ENCODE peak calls at places on chromosomes 7 and 10, in eight cellular contexts. R is cardiac muscle cell, T is uterus, B is lower lobe of right lung, O is astrocyte, U is IMR-90, D is kidney, W is testis. G is an unnamed sample. For H3K4me1, the result is how much of the 10 kb centered on the place peaks cover.

GRCh38 chr10:17216217-17216900 is 11.7 kb upstream of the VIM start:
- DNase-seq in O (peak), D (no peak), R (no peak), U (peak), B (peak), T (peak), W (no peak), G (no peak)

GRCh38 chr7:145848691-145849090 is 267.9 kb upstream of the CNTNAP2 start:
- DNase-seq in D (no peak), W (peak), U (no peak), O (no peak), R (peak), T (no peak), B (no peak), G (no peak)

GRCh38 chr7:6106140-6106904 is 75.1 kb downstream of the ANKRD61 start:
- DNase-seq in D (no peak), B (no peak), O (peak), T (no peak), U (peak), W (peak), R (no peak), G (peak)

GRCh38 chr7:37817219-37817618 is 31.2 kb upstream of the NME8 start:
- DNase-seq in W (no peak), T (no peak), R (no peak), O (no peak), B (no peak), D (no peak), U (no peak), G (no peak)

GRCh38 chr7:123260428-123260960 is 60.7 kb upstream of the SLC13A1 start:
- DNase-seq in O (no peak), T (no peak), W (no peak), U (no peak), B (no peak), D (no peak), R (no peak), G (no peak)

GRCh38 chr7:99324966-99325596 is 617 bp upstream of the ARPC1A start:
- DNase-seq in D (no peak), O (no peak), R (no peak), U (no peak), B (no peak), T (no peak), W (no peak), G (no peak)

GRCh38 chr7:86913709-86914108 is 145.7 kb downstream of the ELAPOR2 start:
- DNase-seq in U (peak), O (peak), B (no peak), D (no peak), R (no peak), T (peak), W (no peak), G (no peak)

GRCh38 chr10:69352569-69353264 is 64.0 kb downstream of the TACR2 start:
- DNase-seq in U (peak), B (no peak), D (no peak), R (no peak), T (no peak), W (no peak), O (peak), G (no peak)

GRCh38 chr7:107446988-107447387 is 22.9 kb upstream of the GPR22 start:
- DNase-seq in T (no peak), B (no peak), O (peak), D (no peak), U (peak), W (no peak), R (no peak), G (no peak)

GRCh38 chr7:68107968-68108367 is 1111.3 kb downstream of the TYW1 start:
- DNase-seq in O (peak), T (no peak), R (no peak), W (no peak), B (no peak), D (no peak), U (no peak), G (no peak)

GRCh38 chr10:79176052-79176501 is 107.3 kb downstream of the ZMIZ1 start:
- DNase-seq in U (peak), R (no peak), O (peak), B (no peak), D (no peak), T (no peak), W (no peak), G (no peak)

GRCh38 chr10:114593240-114593792 is 64.8 kb downstream of the ABLIM1 start:
- DNase-seq in R (no peak), T (no peak), O (no peak), B (no peak), D (no peak), W (no peak), U (no peak), G (no peak)

GRCh38 chr7:12212051-12212485 is 974 bp downstream of the TMEM106B start:
- DNase-seq in O (peak), R (peak), W (peak), B (no peak), D (no peak), U (no peak), T (no peak), G (no peak)

GRCh38 chr10:132783865-132784581 is 1.9 kb downstream of the NKX6-2 start:
- DNase-seq in T (no peak), O (no peak), W (no peak), U (no peak), D (no peak), B (no peak), R (no peak), G (no peak)

GRCh38 chr10:132786279-132786528 is 257 bp upstream of the NKX6-2 start:
- DNase-seq in O (no peak), T (no peak), B (no peak), D (no peak), W (no peak), U (no peak), R (no peak), G (no peak)

GRCh38 chr10:132786529-132787252 is 744 bp upstream of the NKX6-2 start:
- DNase-seq in O (no peak), B (no peak), W (no peak), T (no peak), R (no peak), U (no peak), D (no peak), G (no peak)

GRCh38 chr10:132784582-132785432 is 1.1 kb downstream of the NKX6-2 start:
- DNase-seq in O (no peak), B (no peak), R (no peak), W (no peak), T (no peak), D (no peak), U (no peak), G (no peak)

GRCh38 chr10:132785433-132786278 is at the start of gene NKX6-2:
- DNase-seq in B (no peak), D (no peak), T (no peak), O (no peak), R (peak), W (no peak), U (no peak), G (no peak)
- H3K4me3 ChIP-seq in B (no peak), D (no peak), T (no peak), O (no peak), R (peak), W (no peak), U (no peak), G (no peak)

DNA sequence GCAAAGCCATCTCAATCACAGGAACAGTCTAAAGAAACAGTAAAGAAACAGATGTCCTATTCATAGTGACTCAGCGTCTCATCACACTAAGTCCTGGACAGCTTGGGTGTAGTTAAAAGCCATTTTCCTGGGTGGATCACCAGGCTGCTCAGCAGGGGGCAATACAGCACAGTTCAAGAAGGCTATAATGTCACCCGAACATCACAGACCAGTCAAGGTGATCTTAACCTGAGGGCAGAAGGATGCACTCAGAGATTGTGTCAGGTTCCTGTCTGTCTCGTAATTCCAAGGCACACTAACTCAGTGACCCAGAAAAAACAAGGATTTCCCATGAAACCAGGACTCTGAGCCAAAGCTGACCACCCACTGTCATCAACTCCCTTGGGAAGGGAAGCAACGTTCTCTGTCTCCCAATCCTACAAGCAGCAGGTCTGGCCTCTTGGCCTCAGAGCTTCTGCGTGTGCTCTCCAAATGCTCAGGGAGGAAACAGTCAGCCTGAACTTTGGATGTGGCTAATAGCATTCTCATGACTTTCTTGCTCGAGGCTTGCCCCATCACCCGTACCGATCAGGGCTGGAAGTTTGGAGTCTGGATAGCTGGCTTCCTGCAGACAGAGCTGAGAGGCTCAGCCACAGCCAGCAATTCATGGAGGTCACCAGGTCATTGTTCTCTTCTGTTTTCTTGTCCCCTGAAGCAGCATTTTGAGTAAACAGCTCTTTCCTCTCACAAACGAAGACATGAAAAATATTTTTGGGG is 90.4 kb upstream of the FAM171A1 start:
- DNase-seq in T (peak), W (no peak), O (no peak), D (peak), B (no peak), U (peak), R (no peak), G (no peak)
- TF ChIP-seq CTCF in T (no peak), W (no peak), O (no peak), D (no peak), B (no peak), U (peak), R (peak), G (no peak)

GRCh38 chr10:132415956-132416355 is 19.0 kb downstream of the PWWP2B start:
- DNase-seq in W (no peak), B (no peak), R (no peak), D (peak), T (no peak), U (no peak), O (no peak), G (no peak)

GRCh38 chr10:132417957-132418441 is 21.0 kb downstream of the PWWP2B start:
- DNase-seq in R (no peak), B (peak), O (no peak), T (no peak), D (peak), U (no peak), W (no peak), G (no peak)

GRCh38 chr10:132418520-132419416 is 21.8 kb downstream of the PWWP2B start:
- DNase-seq in R (peak), W (peak), U (no peak), D (peak), B (peak), T (no peak), O (no peak), G (peak)

GRCh38 chr10:132416566-132417248 is 19.7 kb downstream of the PWWP2B start:
- DNase-seq in U (no peak), O (no peak), T (no peak), R (no peak), D (peak), B (no peak), W (no peak), G (no peak)

DNA sequence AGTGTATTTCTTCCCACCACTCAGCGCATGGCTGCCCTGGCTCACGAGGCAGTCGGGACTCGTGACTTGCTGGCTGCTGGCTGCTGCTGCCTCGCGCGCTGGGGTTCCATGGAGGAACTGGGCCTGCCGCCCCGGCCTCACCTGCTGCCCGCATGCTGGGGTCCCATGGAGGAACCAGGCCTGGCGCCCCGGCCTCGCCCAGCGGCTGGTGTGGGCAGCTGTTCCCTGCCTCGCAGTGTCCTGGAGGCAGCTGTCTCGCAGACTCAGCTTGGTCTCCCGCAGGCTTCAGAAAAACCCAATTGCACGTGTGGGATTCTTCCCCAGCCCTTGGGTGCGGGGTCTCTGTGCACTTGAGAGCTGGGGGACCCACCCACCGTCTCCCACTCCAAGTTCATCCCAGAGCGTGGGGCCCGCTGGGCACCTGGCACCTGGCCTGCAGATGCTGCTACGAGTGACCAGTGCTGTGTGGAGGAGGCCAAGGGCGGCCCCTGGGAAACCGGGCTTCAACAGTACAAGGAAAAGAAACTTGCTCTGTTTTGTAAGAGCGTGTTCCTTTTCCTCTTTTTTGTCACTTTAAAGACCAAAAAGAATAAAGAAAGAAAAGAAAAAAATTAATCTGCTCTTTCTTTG is 20.4 kb downstream of the PWWP2B start:
- DNase-seq in T (no peak), U (no peak), D (peak), W (no peak), B (no peak), O (no peak), R (no peak), G (no peak)
- H3K4me1 ChIP-seq in T (under half), U (under half), D (under half), W (half or more), B (half or more), O (under half), R (under half), G (half or more)

DNA sequence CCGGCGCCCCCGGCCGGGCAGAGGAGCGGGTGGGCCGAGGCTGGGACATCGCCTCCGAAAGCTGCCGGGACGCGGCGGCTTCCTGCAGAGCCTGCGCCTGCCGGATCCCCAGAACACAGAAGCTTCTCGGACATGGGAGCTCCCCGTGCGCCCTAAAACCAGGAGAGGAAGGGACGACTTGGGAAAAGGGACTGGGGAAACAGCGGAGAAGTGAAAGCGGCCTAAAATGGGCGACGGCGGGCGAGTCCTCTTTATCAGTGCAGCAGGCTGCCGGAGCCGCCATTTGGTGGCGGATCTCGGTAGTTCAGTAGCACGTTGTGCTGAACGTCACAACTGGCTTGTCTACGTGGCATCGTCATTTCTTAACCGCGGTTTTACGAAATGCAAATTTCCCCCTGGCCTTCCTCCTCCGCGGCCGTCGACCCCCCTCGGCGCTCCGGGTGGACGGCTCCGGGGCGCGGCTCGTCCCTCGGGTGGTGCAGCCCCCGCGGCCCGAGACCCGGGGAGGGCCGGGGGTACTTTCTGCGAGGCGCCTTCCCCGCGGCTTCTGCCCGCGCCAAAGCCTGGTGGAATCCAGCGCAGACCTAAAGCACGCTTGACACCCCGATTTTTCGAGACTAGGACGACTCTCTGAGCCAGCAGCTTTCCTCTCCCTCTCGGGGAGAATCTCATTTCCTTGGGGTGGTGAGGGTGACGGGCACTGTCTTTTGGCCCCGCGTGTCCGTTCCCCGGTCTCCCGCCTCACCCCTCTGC is 9.9 kb upstream of the SPAG6 start:
- DNase-seq in D (peak), U (peak), W (peak), O (peak), R (peak), B (peak), T (peak), G (peak)
- H3K4me3 ChIP-seq in D (peak), U (peak), W (peak), O (peak), R (peak), B (peak), T (peak), G (peak)

GRCh38 chr7:1021366-1021765 is 23.0 kb upstream of the GPR146 start:
- DNase-seq in R (no peak), U (no peak), T (no peak), W (no peak), D (peak), B (no peak), O (no peak), G (no peak)

GRCh38 chr7:1019789-1020610 is 24.3 kb upstream of the GPR146 start:
- DNase-seq in U (no peak), B (no peak), O (no peak), W (no peak), R (no peak), T (no peak), D (peak), G (no peak)

GRCh38 chr7:1022356-1022755 is 22.0 kb upstream of the GPR146 start:
- DNase-seq in T (no peak), D (peak), W (no peak), B (no peak), O (no peak), U (no peak), R (no peak), G (no peak)

GRCh38 chr7:1021931-1022330 is 22.4 kb upstream of the GPR146 start:
- DNase-seq in B (no peak), D (peak), O (no peak), U (no peak), T (no peak), W (no peak), R (no peak), G (no peak)

DNA sequence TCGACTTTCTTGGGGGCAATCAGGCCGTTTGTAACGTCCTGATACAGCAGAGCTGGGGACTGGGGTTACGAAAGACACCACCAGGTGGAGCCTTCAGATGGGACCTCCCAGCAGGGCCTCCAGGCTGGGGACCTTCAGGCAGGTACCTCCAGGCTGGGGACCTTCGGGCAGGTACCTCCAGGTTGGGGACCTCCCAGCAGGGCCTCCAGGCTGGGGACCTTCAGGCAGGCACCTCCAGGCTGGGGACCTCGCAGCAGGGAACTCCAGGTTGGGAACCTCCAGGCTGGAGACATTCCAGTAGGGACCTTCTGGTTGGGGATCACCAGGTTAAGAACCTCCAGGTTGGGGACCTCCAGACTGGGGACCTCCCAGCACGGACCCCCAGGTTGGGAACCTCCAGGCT is 23.5 kb upstream of the GPR146 start:
- DNase-seq in B (no peak), D (peak), T (no peak), U (no peak), R (no peak), O (no peak), W (no peak), G (no peak)
- TF ChIP-seq CTCF in B (no peak), D (no peak), T (no peak), U (no peak), R (no peak), O (no peak), W (no peak), G (peak)

GRCh38 chr10:74071151-74071550 is 73.2 kb downstream of the VCL start:
- DNase-seq in O (peak), R (no peak), U (peak), T (no peak), D (no peak), B (no peak), W (no peak), G (no peak)

GRCh38 chr10:74067373-74068370 is 69.8 kb downstream of the VCL start:
- DNase-seq in W (no peak), D (no peak), O (peak), U (no peak), B (no peak), T (peak), R (no peak), G (no peak)

GRCh38 chr10:74076961-74077360 is 73.7 kb downstream of the AP3M1 start:
- DNase-seq in U (peak), R (no peak), B (no peak), W (no peak), T (no peak), D (no peak), O (no peak), G (no peak)

GRCh38 chr10:74075906-74076305 is 74.7 kb downstream of the AP3M1 start:
- DNase-seq in T (no peak), O (no peak), U (no peak), B (no peak), W (no peak), R (no peak), D (no peak), G (no peak)

DNA sequence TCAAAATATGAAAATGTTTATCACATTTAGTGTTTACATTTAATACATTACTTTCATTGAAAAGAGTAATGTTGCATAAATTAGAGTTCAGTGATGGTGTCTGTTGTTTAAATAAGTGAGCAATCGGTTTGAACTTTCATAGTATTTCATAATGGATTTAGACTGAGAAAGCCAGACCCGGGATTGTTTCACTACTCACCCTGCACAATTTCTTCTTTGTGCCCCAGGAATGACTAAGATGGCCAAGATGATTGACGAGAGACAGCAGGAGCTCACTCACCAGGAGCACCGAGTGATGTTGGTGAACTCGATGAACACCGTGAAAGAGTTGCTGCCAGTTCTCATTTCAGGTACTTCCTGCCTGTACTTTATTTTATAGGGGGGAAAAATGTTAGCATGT is 74.6 kb downstream of the VCL start:
- DNase-seq in B (no peak), W (no peak), O (peak), R (no peak), T (no peak), U (peak), D (no peak), G (no peak)
- H3K4me1 ChIP-seq in B (under half), W (under half), O (under half), R (under half), T (under half), U (under half), D (under half), G (under half)

GRCh38 chr7:132578050-132578370 is 1.7 kb upstream of the PLXNA4 start:
- DNase-seq in B (no peak), W (no peak), R (no peak), D (no peak), U (no peak), O (no peak), T (no peak), G (no peak)
- H3K4me3 ChIP-seq in B (no peak), W (no peak), R (no peak), D (no peak), U (no peak), O (no peak), T (no peak), G (no peak)

GRCh38 chr10:63012623-63013022 is 120.5 kb upstream of the NRBF2 start:
- DNase-seq in T (no peak), B (no peak), O (no peak), R (no peak), W (no peak), D (no peak), U (no peak), G (no peak)

GRCh38 chr10:63010203-63010602 is 122.9 kb upstream of the NRBF2 start:
- DNase-seq in W (no peak), O (no peak), D (no peak), U (no peak), T (no peak), R (no peak), B (no peak), G (no peak)

GRCh38 chr10:63005246-63005645 is 127.9 kb upstream of the NRBF2 start:
- DNase-seq in D (no peak), T (no peak), R (no peak), W (no peak), B (no peak), U (no peak), O (peak), G (no peak)

GRCh38 chr10:63007112-63007511 is 126.0 kb upstream of the NRBF2 start:
- DNase-seq in B (no peak), R (no peak), U (no peak), W (no peak), D (no peak), T (no peak), O (no peak), G (no peak)

GRCh38 chr10:63008491-63008890 is 124.6 kb upstream of the NRBF2 start:
- DNase-seq in W (no peak), T (no peak), O (peak), U (no peak), D (no peak), B (no peak), R (no peak), G (no peak)
- TF ChIP-seq CTCF in W (no peak), T (no peak), O (no peak), U (no peak), D (no peak), B (no peak), R (no peak), G (no peak)